ENCODE peak calls at places on chromosomes 7 and 10, in ten cellular contexts. W is prostate gland, X is K562, T is GM23338, V is H1, D is HepG2, S is stomach, J is suprapubic skin, U is HL-60, C is HCT116. L is an unnamed sample.

GRCh38 chr10:99232357-99232999 is 3.2 kb downstream of the HPSE2 start:
- DNase-seq in W (no peak), X (no peak), T (peak), V (peak), D (no peak), S (no peak), J (no peak), U (no peak), C (no peak), L (no peak)

GRCh38 chr7:22639400-22639799 is 87.6 kb upstream of the IL6 start:
- DNase-seq in W (no peak), X (no peak), T (no peak), V (no peak), D (no peak), S (no peak), J (no peak), U (no peak), C (no peak), L (no peak)

GRCh38 chr10:71708301-71708703 is 11.3 kb downstream of the C10orf105 start:
- DNase-seq in W (peak), X (peak), T (peak), V (peak), D (peak), S (peak), J (peak), U (no peak), C (no peak), L (no peak)

GRCh38 chr7:148915211-148915610 is 31.1 kb upstream of the EZH2 start:
- DNase-seq in W (no peak), X (no peak), T (no peak), V (no peak), D (no peak), S (no peak), J (peak), U (no peak), C (no peak), L (no peak)

GRCh38 chr7:1854521-1855395 is 184.7 kb downstream of the ELFN1 start:
- DNase-seq in W (no peak), X (peak), T (no peak), V (peak), D (no peak), S (no peak), J (peak), U (no peak), C (no peak), L (peak)

GRCh38 chr10:82922755-82923154 is 1047.8 kb downstream of the NRG3 start:
- DNase-seq in W (no peak), X (no peak), T (no peak), V (no peak), D (no peak), S (no peak), J (no peak), U (no peak), C (no peak), L (no peak)

GRCh38 chr10:95814011-95814727 is 58.2 kb downstream of the ENTPD1 start:
- DNase-seq in W (no peak), X (no peak), T (peak), V (no peak), D (peak), S (no peak), J (no peak), U (no peak), C (no peak), L (no peak)

GRCh38 chr7:111091623-111092370 is 870 bp downstream of the LRRN3 start:
- DNase-seq in W (no peak), X (no peak), T (no peak), V (no peak), D (no peak), S (no peak), J (no peak), U (no peak), C (no peak), L (no peak)

GRCh38 chr10:128386816-128387604 is 260.8 kb upstream of the MKI67 start:
- DNase-seq in W (no peak), X (no peak), T (no peak), V (no peak), D (no peak), S (no peak), J (no peak), U (no peak), C (no peak), L (no peak)

GRCh38 chr10:22894714-22895113 is 33.1 kb upstream of the ARMC3 start:
- DNase-seq in W (no peak), X (peak), T (no peak), V (no peak), D (no peak), S (no peak), J (no peak), U (no peak), C (no peak), L (no peak)

GRCh38 chr10:86779267-86780017 is 23.0 kb downstream of the BMPR1A start:
- DNase-seq in W (no peak), X (no peak), T (no peak), V (no peak), D (no peak), S (no peak), J (no peak), U (no peak), C (no peak), L (no peak)

GRCh38 chr10:89090760-89091455 is 100.3 kb downstream of the FAS start:
- DNase-seq in W (no peak), X (no peak), T (no peak), V (no peak), D (no peak), S (no peak), J (no peak), U (no peak), C (no peak), L (no peak)

GRCh38 chr7:23594879-23595604 is 2.1 kb upstream of the CCDC126 start:
- DNase-seq in W (no peak), X (peak), T (no peak), V (no peak), D (peak), S (no peak), J (no peak), U (peak), C (peak), L (no peak)

GRCh38 chr10:123149568-123150228 is 1.8 kb downstream of the HMX2 start:
- DNase-seq in W (no peak), X (no peak), T (peak), V (peak), D (no peak), S (no peak), J (no peak), U (no peak), C (no peak), L (no peak)

GRCh38 chr10:23399701-23400144 is 39.2 kb upstream of the OTUD1 start:
- DNase-seq in W (no peak), X (no peak), T (no peak), V (no peak), D (peak), S (no peak), J (no peak), U (no peak), C (no peak), L (no peak)

GRCh38 chr10:37754538-37755323 is 102.7 kb downstream of the ZNF248 start:
- DNase-seq in W (no peak), X (peak), T (no peak), V (peak), D (peak), S (peak), J (no peak), U (no peak), C (peak), L (no peak)

GRCh38 chr10:47444047-47444446 is 39.9 kb downstream of the ANXA8 start:
- DNase-seq in W (no peak), X (peak), T (no peak), V (no peak), D (no peak), S (no peak), J (no peak), U (no peak), C (no peak), L (no peak)

GRCh38 chr7:1673581-1674102 is 3.6 kb downstream of the ELFN1 start:
- DNase-seq in W (no peak), X (no peak), T (no peak), V (peak), D (no peak), S (no peak), J (peak), U (no peak), C (no peak), L (no peak)

GRCh38 chr7:74324499-74325229 is 35.5 kb downstream of the CLIP2 start:
- DNase-seq in W (no peak), X (no peak), T (no peak), V (no peak), D (no peak), S (no peak), J (no peak), U (no peak), C (no peak), L (no peak)

DNA sequence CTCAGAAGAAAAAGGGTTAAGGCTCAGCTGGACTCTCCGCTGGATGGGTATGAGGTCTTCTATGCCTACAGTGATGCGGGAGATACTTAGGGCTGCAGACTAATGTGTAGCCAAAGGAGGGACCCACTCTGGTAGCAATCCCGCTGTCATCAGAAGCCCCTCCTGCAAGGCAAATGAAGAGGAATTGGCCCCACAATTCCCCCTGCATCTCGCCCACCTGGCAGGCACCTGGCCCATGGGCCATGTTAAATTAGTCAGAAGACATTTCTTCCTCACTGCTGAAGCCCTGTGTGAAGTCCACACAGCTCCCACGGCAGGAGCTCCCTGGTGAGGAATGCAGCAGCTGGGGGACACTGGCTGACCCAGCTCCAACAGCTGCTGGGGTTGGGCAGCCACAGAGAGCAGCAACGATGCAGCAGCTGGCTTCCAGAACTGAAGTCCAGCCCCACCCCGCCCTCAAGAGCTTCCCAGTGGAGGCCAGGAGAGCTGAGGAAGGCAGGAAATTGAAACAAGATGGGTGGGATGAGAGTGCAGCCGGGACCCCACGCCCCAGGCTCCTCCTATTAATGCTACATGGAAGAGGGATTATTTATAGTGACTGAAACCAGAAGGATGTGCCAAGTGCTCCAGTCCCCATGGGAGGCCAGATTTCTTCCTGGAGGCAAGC is 5.5 kb downstream of the VSTM4 start:
- DNase-seq in W (no peak), X (no peak), T (no peak), V (no peak), D (no peak), S (peak), J (no peak), U (no peak), C (no peak), L (no peak)
- TF ChIP-seq POLR2AphosphoS5 in W (no peak), X (no peak), T (no peak), V (no peak), D (no peak), S (peak), J (no peak), U (no peak), C (no peak), L (no peak)

DNA sequence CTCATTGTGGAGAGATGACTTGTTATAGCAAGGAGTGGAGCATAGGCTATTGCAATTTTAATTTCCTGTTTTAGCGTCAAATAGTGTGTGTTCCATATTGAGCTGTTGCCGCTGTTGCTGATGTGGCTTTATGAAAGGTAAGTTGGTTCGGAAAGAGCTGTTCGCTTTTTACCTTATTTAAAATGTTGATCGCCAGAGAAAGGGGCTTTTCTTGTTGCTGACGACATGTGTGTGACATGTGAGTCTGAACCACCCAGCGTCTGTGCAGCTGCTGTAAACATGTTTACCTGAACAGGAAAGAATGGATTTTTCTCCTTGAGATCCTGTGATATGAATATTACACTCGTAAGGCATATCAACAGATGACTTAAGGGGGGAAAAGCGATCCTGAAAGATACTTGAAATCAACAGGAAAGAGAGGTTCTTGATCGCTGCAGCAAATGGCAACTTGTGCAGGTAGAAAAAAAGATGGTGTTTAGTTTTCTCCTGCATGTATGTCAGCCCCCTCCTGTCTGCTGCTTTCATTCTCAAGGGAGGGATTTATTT is 2.5 kb downstream of the ZEB1 start:
- DNase-seq in W (no peak), X (no peak), T (peak), V (no peak), D (no peak), S (no peak), J (no peak), U (no peak), C (no peak), L (no peak)
- TF ChIP-seq POLR2AphosphoS5 in W (no peak), X (no peak), T (no peak), V (no peak), D (no peak), S (no peak), J (no peak), U (no peak), C (no peak), L (no peak)

GRCh38 chr7:142927949-142928348 is 5.6 kb downstream of the TRPV5 start:
- DNase-seq in W (no peak), X (no peak), T (no peak), V (no peak), D (no peak), S (no peak), J (no peak), U (no peak), C (no peak), L (no peak)
- TF ChIP-seq POLR2AphosphoS5 in W (no peak), X (no peak), T (no peak), V (no peak), D (no peak), S (no peak), J (no peak), U (no peak), C (no peak), L (no peak)

GRCh38 chr7:30739691-30740090 is 12.2 kb upstream of the INMT start:
- DNase-seq in W (no peak), X (no peak), T (no peak), V (no peak), D (no peak), S (no peak), J (no peak), U (no peak), C (no peak), L (no peak)

GRCh38 chr7:30735631-30736030 is 16.3 kb upstream of the INMT start:
- DNase-seq in W (no peak), X (no peak), T (no peak), V (no peak), D (no peak), S (no peak), J (no peak), U (no peak), C (no peak), L (no peak)

GRCh38 chr7:30740417-30741181 is 11.3 kb upstream of the INMT start:
- DNase-seq in W (peak), X (peak), T (peak), V (peak), D (peak), S (peak), J (no peak), U (no peak), C (peak), L (peak)

GRCh38 chr7:30736291-30736690 is 15.6 kb upstream of the INMT start:
- DNase-seq in W (no peak), X (no peak), T (no peak), V (no peak), D (no peak), S (no peak), J (no peak), U (no peak), C (no peak), L (no peak)

DNA sequence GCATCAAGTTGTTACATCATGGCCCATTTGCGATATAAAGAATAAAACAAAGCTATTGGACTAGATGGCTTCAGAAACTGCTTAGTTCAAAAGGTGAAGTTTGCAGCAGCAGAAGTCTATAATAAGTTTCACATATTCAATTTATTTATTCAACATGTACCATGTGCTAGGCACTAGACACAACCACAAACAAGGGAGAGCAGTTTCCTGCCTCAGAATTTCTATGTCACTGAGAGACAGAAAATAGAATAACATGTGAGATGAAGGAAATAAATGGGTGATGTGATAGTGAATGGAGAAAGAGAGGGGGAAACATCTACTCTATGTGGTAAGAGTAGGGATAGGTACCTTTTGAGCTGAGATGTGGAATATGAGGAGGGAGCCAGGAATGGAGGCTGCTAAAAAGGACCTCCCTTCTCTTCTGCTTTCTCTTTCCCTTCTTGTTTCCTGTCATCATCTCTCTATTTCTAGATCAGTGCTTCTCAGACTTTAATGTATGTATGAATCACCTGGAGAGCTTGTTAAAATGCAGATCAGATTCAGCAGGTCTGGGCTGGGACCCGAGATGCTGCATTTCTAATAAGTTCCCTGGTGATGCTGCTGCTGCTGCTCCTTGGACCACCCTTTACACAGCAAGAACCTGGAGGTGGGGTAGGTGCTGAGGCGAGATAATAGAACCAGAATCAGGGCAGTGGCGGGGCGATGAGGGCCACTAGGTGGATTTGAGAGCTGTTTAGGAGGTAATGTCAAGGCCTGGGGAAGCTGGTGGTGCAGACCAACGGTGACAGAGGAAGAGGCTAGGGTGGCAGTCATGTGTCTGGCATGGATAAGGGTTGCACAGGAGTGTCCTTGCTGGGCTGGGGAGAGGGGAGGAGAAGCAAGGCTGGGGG is 13.7 kb upstream of the INMT start:
- DNase-seq in W (no peak), X (no peak), T (no peak), V (no peak), D (no peak), S (no peak), J (no peak), U (no peak), C (no peak), L (no peak)
- TF ChIP-seq POLR2AphosphoS5 in W (no peak), X (no peak), T (no peak), V (no peak), D (no peak), S (no peak), J (no peak), U (no peak), C (no peak), L (no peak)

DNA sequence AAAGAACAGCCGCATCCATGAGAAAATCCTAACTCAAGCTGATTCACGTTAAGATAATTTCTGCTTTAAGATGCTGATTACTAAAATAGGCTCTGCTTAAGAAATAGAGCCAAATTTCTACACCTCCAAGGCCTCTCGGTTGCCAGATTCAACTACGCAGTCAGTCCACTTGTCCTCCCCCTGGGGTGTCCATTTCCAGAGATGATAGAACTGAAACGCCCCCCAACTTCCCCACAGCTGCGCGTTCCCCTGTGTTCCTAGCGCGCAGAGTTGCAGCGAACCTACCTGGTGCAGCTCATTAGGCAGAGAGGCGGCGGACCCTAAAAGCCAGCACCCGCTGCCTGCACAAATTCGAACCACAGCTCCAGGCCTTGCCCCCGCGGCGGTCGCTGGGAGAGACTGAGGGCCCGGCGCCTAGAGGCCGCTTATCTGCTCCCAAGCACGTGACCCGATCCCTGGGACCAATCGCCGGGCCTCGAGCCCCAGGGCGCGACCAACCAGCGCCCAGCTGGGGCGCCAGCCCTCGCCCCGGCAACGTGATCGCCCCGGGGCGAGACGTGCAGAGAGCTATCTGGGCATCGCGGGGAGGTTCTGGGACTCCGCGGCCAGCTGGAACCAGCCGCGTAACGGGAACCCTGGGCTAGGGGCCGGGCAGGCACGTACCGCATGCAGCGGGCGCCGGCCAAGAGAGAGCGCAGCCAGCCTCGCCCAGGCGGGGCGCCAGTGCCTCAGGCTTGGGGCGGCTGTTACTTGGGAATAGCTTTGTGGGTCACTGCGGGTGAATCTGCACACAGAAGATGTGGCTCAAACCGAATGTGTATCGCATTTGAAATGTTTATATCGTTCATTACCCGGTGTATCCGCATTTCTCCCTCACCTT is at the start of gene PPP1R3C:
- DNase-seq in W (peak), X (no peak), T (peak), V (peak), D (peak), S (peak), J (peak), U (peak), C (no peak), L (peak)
- TF ChIP-seq POLR2AphosphoS5 in W (peak), X (no peak), T (peak), V (no peak), D (peak), S (peak), J (no peak), U (no peak), C (no peak), L (peak)

DNA sequence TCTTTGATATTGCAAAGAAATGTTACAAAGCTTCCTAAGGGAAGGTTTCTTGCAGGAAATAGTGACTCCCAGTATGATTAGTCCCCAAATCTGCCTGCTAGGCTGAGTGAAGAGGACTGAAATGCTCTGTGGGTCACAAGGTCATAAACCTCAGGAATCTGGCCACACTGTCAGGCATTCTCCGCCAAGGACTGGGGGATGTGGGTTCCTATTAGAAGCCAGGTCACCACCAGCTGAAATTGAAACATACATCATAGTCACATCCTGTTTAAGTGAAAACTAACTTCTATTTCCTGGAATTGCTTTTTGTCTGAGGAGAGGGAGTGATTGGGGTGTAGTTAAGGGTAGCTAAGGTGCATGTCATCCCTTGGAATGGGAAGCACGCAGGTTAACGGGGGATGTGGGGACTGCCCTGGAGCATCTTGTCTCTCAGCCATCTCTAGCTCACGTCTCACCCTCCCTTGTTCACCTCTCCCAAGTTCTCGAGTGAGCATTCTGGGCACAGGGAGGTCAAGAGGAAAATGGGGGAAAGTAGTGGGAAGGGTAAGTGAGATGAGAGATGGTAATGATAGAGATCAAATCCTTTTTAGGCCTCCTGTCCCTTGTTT is 12.0 kb upstream of the GSAP start:
- DNase-seq in W (no peak), X (no peak), T (peak), V (no peak), D (no peak), S (no peak), J (no peak), U (no peak), C (no peak), L (no peak)
- TF ChIP-seq POLR2AphosphoS5 in W (no peak), X (no peak), T (no peak), V (no peak), D (no peak), S (no peak), J (no peak), U (no peak), C (no peak), L (no peak)

GRCh38 chr10:100374137-100374655 is 27.2 kb downstream of the SCD start:
- DNase-seq in W (no peak), X (peak), T (peak), V (no peak), D (peak), S (no peak), J (no peak), U (no peak), C (no peak), L (no peak)
- TF ChIP-seq POLR2AphosphoS5 in W (peak), X (peak), T (peak), V (peak), D (peak), S (no peak), J (no peak), U (no peak), C (peak), L (no peak)

GRCh38 chr7:105132835-105133234 is 118.8 kb downstream of the KMT2E start:
- DNase-seq in W (no peak), X (no peak), T (no peak), V (no peak), D (no peak), S (no peak), J (no peak), U (no peak), C (no peak), L (no peak)
- TF ChIP-seq POLR2AphosphoS5 in W (no peak), X (no peak), T (no peak), V (no peak), D (no peak), S (no peak), J (no peak), U (no peak), C (no peak), L (no peak)

L was measured in breast epithelium.